ENCODE peak calls at places on chromosomes 6 and 20, in five cellular contexts. F is sciatic nerve, W is T-helper 17 cell, E is lung, N is left cardiac atrium. K is an unnamed sample.

GRCh38 chr6:25052181-25052580 is 116.4 kb upstream of the RIPOR2 start:
- ATAC-seq in F (no peak), N (no peak), W (no peak), E (no peak), K (no peak)

GRCh38 chr6:156107514-156108150 is 652.0 kb upstream of the NOX3 start:
- ATAC-seq in F (no peak), W (peak), E (peak), N (no peak), K (no peak)

GRCh38 chr20:51768759-51769517 is 748 bp upstream of the ATP9A start:
- ATAC-seq in F (no peak), N (no peak), W (no peak), E (no peak), K (no peak)

GRCh38 chr20:64153861-64154589 is 10.2 kb upstream of the MYT1 start:
- ATAC-seq in N (no peak), W (no peak), E (no peak), F (no peak), K (no peak)

GRCh38 chr6:105909084-105909483 is 177.1 kb upstream of the PRDM1 start:
- ATAC-seq in W (no peak), N (peak), E (peak), F (peak), K (no peak)

GRCh38 chr6:11307226-11307625 is 74.8 kb upstream of the NEDD9 start:
- ATAC-seq in E (no peak), N (no peak), F (no peak), W (no peak), K (no peak)

GRCh38 chr6:36459483-36459882 is 16.7 kb downstream of the KCTD20 start:
- ATAC-seq in W (no peak), F (no peak), E (no peak), N (no peak), K (no peak)

GRCh38 chr6:157769776-157770430 is 53.1 kb upstream of the SNX9 start:
- ATAC-seq in F (no peak), N (no peak), W (no peak), E (no peak), K (no peak)

GRCh38 chr6:28489366-28490190 is 26.0 kb downstream of the GPX6 start:
- ATAC-seq in E (peak), N (peak), F (peak), W (peak), K (no peak)

GRCh38 chr6:79260772-79261171 is 26.3 kb upstream of the HMGN3 start:
- ATAC-seq in W (no peak), N (no peak), F (no peak), E (no peak), K (no peak)

GRCh38 chr20:58788896-58789295 is 61.8 kb downstream of the GNAS-AS1 start:
- ATAC-seq in N (no peak), W (no peak), E (no peak), F (no peak), K (no peak)

GRCh38 chr6:1595271-1596087 is 14.2 kb upstream of the FOXC1 start:
- ATAC-seq in F (peak), W (peak), N (no peak), E (no peak), K (peak)